ENCODE peak calls at places on chromosome 12, in six cellular contexts. One of them, this sample, is unnamed.

GRCh38 chr12:129675947-129676346 is 227.9 kb downstream of the TMEM132D start:
- DNase-seq in NCI-H1092 treated with DMSO at 0.1 percent for 48 hours: no peak
- DNase-seq in NCI-H524 treated with DMSO at 0.1 percent for 48 hours: no peak
- DNase-seq in activated T-helper 1 cell treated with Interleukin-2 at 50 U/mL for 16 hours: no peak
- DNase-seq in NCI-H146: no peak
- DNase-seq in SK-MEL-5: no peak
- DNase-seq in this sample: no peak

GRCh38 chr12:57471661-57472060 is 8.0 kb downstream of the ARHGAP9 start:
- DNase-seq in NCI-H1092 treated with DMSO at 0.1 percent for 48 hours: no peak
- DNase-seq in NCI-H524 treated with DMSO at 0.1 percent for 48 hours: no peak
- DNase-seq in activated T-helper 1 cell treated with Interleukin-2 at 50 U/mL for 16 hours: no peak
- DNase-seq in NCI-H146: no peak
- DNase-seq in SK-MEL-5: no peak
- DNase-seq in this sample: no peak

GRCh38 chr12:124359671-124360581 is 65.0 kb downstream of the RFLNA start:
- DNase-seq in NCI-H1092 treated with DMSO at 0.1 percent for 48 hours: peak; percentile 75
- DNase-seq in NCI-H524 treated with DMSO at 0.1 percent for 48 hours: no peak
- DNase-seq in activated T-helper 1 cell treated with Interleukin-2 at 50 U/mL for 16 hours: no peak
- DNase-seq in NCI-H146: no peak
- DNase-seq in SK-MEL-5: no peak
- DNase-seq in this sample: no peak

GRCh38 chr12:43210437-43211197 is 341.4 kb downstream of the ADAMTS20 start:
- DNase-seq in NCI-H1092 treated with DMSO at 0.1 percent for 48 hours: no peak
- DNase-seq in NCI-H524 treated with DMSO at 0.1 percent for 48 hours: no peak
- DNase-seq in activated T-helper 1 cell treated with Interleukin-2 at 50 U/mL for 16 hours: no peak
- DNase-seq in NCI-H146: no peak
- DNase-seq in SK-MEL-5: no peak
- DNase-seq in this sample: peak; percentile 16

GRCh38 chr12:76318773-76319594 is 29.2 kb downstream of the BBS10 start:
- DNase-seq in NCI-H1092 treated with DMSO at 0.1 percent for 48 hours: no peak
- DNase-seq in NCI-H524 treated with DMSO at 0.1 percent for 48 hours: no peak
- DNase-seq in activated T-helper 1 cell treated with Interleukin-2 at 50 U/mL for 16 hours: no peak
- DNase-seq in NCI-H146: no peak
- DNase-seq in SK-MEL-5: no peak
- DNase-seq in this sample: no peak

GRCh38 chr12:79858518-79858917 is 76.4 kb downstream of the PPP1R12A start:
- DNase-seq in NCI-H1092 treated with DMSO at 0.1 percent for 48 hours: no peak
- DNase-seq in NCI-H524 treated with DMSO at 0.1 percent for 48 hours: no peak
- DNase-seq in activated T-helper 1 cell treated with Interleukin-2 at 50 U/mL for 16 hours: no peak
- DNase-seq in NCI-H146: no peak
- DNase-seq in SK-MEL-5: no peak
- DNase-seq in this sample: no peak

GRCh38 chr12:52089491-52089890 is 10.0 kb downstream of the SMIM41 start:
- DNase-seq in NCI-H1092 treated with DMSO at 0.1 percent for 48 hours: no peak
- DNase-seq in NCI-H524 treated with DMSO at 0.1 percent for 48 hours: no peak
- DNase-seq in activated T-helper 1 cell treated with Interleukin-2 at 50 U/mL for 16 hours: no peak
- DNase-seq in NCI-H146: no peak
- DNase-seq in SK-MEL-5: no peak
- DNase-seq in this sample: no peak

GRCh38 chr12:47035459-47035858 is 44.0 kb upstream of the PCED1B start:
- DNase-seq in NCI-H1092 treated with DMSO at 0.1 percent for 48 hours: no peak
- DNase-seq in NCI-H524 treated with DMSO at 0.1 percent for 48 hours: no peak
- DNase-seq in activated T-helper 1 cell treated with Interleukin-2 at 50 U/mL for 16 hours: no peak
- DNase-seq in NCI-H146: no peak
- DNase-seq in SK-MEL-5: peak; percentile 32
- DNase-seq in this sample: no peak

GRCh38 chr12:23906329-23906728 is 43.1 kb downstream of the SOX5 start:
- DNase-seq in NCI-H1092 treated with DMSO at 0.1 percent for 48 hours: no peak
- DNase-seq in NCI-H524 treated with DMSO at 0.1 percent for 48 hours: peak; percentile 21
- DNase-seq in activated T-helper 1 cell treated with Interleukin-2 at 50 U/mL for 16 hours: no peak
- DNase-seq in NCI-H146: no peak
- DNase-seq in SK-MEL-5: peak; percentile 98
- DNase-seq in this sample: no peak

GRCh38 chr12:57448669-57449068 is 6.4 kb upstream of the INHBE start:
- DNase-seq in NCI-H1092 treated with DMSO at 0.1 percent for 48 hours: no peak
- DNase-seq in NCI-H524 treated with DMSO at 0.1 percent for 48 hours: no peak
- DNase-seq in activated T-helper 1 cell treated with Interleukin-2 at 50 U/mL for 16 hours: no peak
- DNase-seq in NCI-H146: no peak
- DNase-seq in SK-MEL-5: no peak
- DNase-seq in this sample: no peak

GRCh38 chr12:47504775-47505446 is 200.9 kb downstream of the RPAP3 start:
- DNase-seq in NCI-H1092 treated with DMSO at 0.1 percent for 48 hours: no peak
- DNase-seq in NCI-H524 treated with DMSO at 0.1 percent for 48 hours: no peak
- DNase-seq in activated T-helper 1 cell treated with Interleukin-2 at 50 U/mL for 16 hours: no peak
- DNase-seq in NCI-H146: no peak
- DNase-seq in SK-MEL-5: no peak
- DNase-seq in this sample: peak; percentile 41